ENCODE peak calls at places on chromosomes 1 and 21, in four cellular contexts. P is fibroblast of the conjunctiva, S is myocyte, D is T-helper 2 cell. Y is an unnamed sample.
A peak's percentile ranks its signal among the peaks of the same experiment; 100 is the strongest.

GRCh38 chr1:161905269-161905884 is 118.3 kb downstream of the OLFML2B start:
- DNase-seq in S (no peak), P (no peak), D (no peak), Y (peak; percentile 7)

GRCh38 chr1:168328965-168329364 is 48.3 kb downstream of the TBX19 start:
- DNase-seq in S (no peak), D (no peak), P (no peak), Y (no peak)

GRCh38 chr1:51234721-51235425 is 1.2 kb upstream of the RNF11 start:
- DNase-seq in P (no peak), D (peak; percentile 3), S (peak; percentile 69), Y (peak; percentile 19)

GRCh38 chr21:32474179-32475059 is 61.9 kb downstream of the EVA1C start:
- DNase-seq in D (no peak), P (no peak), S (no peak), Y (no peak)

GRCh38 chr1:234659538-234659937 is 49.6 kb upstream of the IRF2BP2 start:
- DNase-seq in D (no peak), P (peak; percentile 21), S (peak; percentile 36), Y (no peak)

GRCh38 chr21:34022557-34023335 is 50.6 kb upstream of the MRPS6 start:
- DNase-seq in D (peak; percentile 16), P (no peak), S (peak; percentile 62), Y (no peak)

GRCh38 chr1:231210126-231210525 is 30.9 kb upstream of the GNPAT start:
- DNase-seq in P (no peak), S (no peak), D (no peak), Y (no peak)

GRCh38 chr1:27201295-27201694 is 33.1 kb upstream of the WDTC1 start:
- DNase-seq in S (no peak), P (no peak), D (no peak), Y (no peak)

GRCh38 chr1:33560680-33561079 is 88.2 kb downstream of the ZSCAN20 start:
- DNase-seq in S (no peak), D (no peak), P (no peak), Y (no peak)

GRCh38 chr1:169138866-169139670 is 32.6 kb downstream of the ATP1B1 start:
- DNase-seq in P (no peak), S (no peak), D (no peak), Y (no peak)

GRCh38 chr1:202320081-202320405 is 21.7 kb downstream of the UBE2T start:
- DNase-seq in S (no peak), P (no peak), D (no peak), Y (no peak)

GRCh38 chr1:53066941-53067738 is 5.1 kb downstream of the PODN start:
- DNase-seq in P (no peak), D (no peak), S (no peak), Y (no peak)

GRCh38 chr1:35622510-35623171 is 18.7 kb downstream of the PSMB2 start:
- DNase-seq in S (no peak), D (no peak), P (no peak), Y (no peak)

GRCh38 chr1:21633992-21634475 is 35.1 kb downstream of the RAP1GAP start:
- DNase-seq in P (no peak), D (no peak), S (no peak), Y (no peak)

GRCh38 chr1:33634143-33634542 is 161.7 kb downstream of the ZSCAN20 start:
- DNase-seq in D (no peak), S (no peak), P (no peak), Y (no peak)

GRCh38 chr1:67793562-67793961 is 39.7 kb downstream of the GNG12 start:
- DNase-seq in P (peak; percentile 50), S (no peak), D (no peak), Y (no peak)

GRCh38 chr1:16146888-16147614 is 8.8 kb downstream of the EPHA2 start:
- DNase-seq in P (no peak), S (peak; percentile 59), D (no peak), Y (no peak)

GRCh38 chr1:179877586-179878265 is at the start of gene TOR1AIP2:
- DNase-seq in S (peak; percentile 90), D (peak; percentile 82), P (peak; percentile 57), Y (peak; percentile 88)

GRCh38 chr1:37797750-37798345 is 4.2 kb downstream of the MANEAL start:
- DNase-seq in S (peak; percentile 40), P (no peak), D (no peak), Y (no peak)